ENCODE peak calls at places on chromosomes 4 and X, in five cellular contexts. U, B, G, M and W are unnamed samples.

GRCh38 chrX:41105005-41105404 is 19.8 kb downstream of the USP9X start:
- DNase-seq in U (no peak), B (no peak), G (no peak), M (no peak), W (no peak)

GRCh38 chr4:26482508-26483462 is 7.5 kb downstream of the CCKAR start:
- DNase-seq in U (no peak), B (no peak), G (no peak), M (no peak), W (no peak)

GRCh38 chrX:3175659-3176438 is 134.6 kb downstream of the ARSF start:
- DNase-seq in U (no peak), B (peak), G (no peak), M (no peak), W (no peak)

GRCh38 chr4:3339566-3339965 is 46.7 kb downstream of the RGS12 start:
- DNase-seq in U (no peak), B (no peak), G (no peak), M (no peak), W (no peak)

GRCh38 chr4:188430384-188430783 is 291.1 kb downstream of the TRIML1 start:
- DNase-seq in U (no peak), B (no peak), G (no peak), M (no peak), W (no peak)

GRCh38 chr4:154622598-154622997 is 10.1 kb upstream of the FGG start:
- DNase-seq in U (no peak), B (peak), G (peak), M (peak), W (peak)

GRCh38 chr4:71487324-71487677 is 148.5 kb downstream of the SLC4A4 start:
- DNase-seq in U (no peak), B (no peak), G (no peak), M (no peak), W (no peak)

GRCh38 chrX:110406822-110407221 is 48.2 kb downstream of the RTL9 start:
- DNase-seq in U (no peak), B (no peak), G (no peak), M (no peak), W (no peak)

GRCh38 chr4:79050521-79050880 is 111.3 kb upstream of the PAQR3 start:
- DNase-seq in U (no peak), B (no peak), G (peak), M (no peak), W (no peak)

GRCh38 chr4:176753049-176753448 is 39.7 kb downstream of the VEGFC start:
- DNase-seq in U (no peak), B (peak), G (no peak), M (no peak), W (no peak)

GRCh38 chr4:73885570-73886230 is 16.5 kb downstream of the CXCL1 start:
- DNase-seq in U (no peak), B (no peak), G (peak), M (no peak), W (no peak)

GRCh38 chrX:23332888-23333821 is 1.5 kb upstream of the PTCHD1 start:
- DNase-seq in U (no peak), B (no peak), G (no peak), M (no peak), W (no peak)

GRCh38 chr4:76195326-76195725 is 18.3 kb downstream of the SCARB2 start:
- DNase-seq in U (no peak), B (no peak), G (no peak), M (no peak), W (no peak)

GRCh38 chr4:165077034-165077578 is 23.4 kb downstream of the TRIM75 start:
- DNase-seq in U (no peak), B (no peak), G (peak), M (no peak), W (no peak)